ENCODE peak calls at places on chromosomes 4 and X, in five cellular contexts. H, L, M, G and S are unnamed samples. For H3K4me1, the result is how much of the 10 kb centered on the place peaks cover.

GRCh38 chr4:157035471-157035870 is 40.5 kb upstream of the GLRB start:
- DNase-seq in H (no peak), M (no peak), G (peak), L (no peak), S (no peak)

GRCh38 chrX:23786268-23786815 is 3.4 kb downstream of the SAT1 start:
- DNase-seq in G (peak), M (peak), H (no peak), L (peak), S (peak)

GRCh38 chr4:185682236-185682635 is 129.8 kb downstream of the SORBS2 start:
- DNase-seq in H (no peak), L (no peak), M (peak), G (peak), S (no peak)

GRCh38 chrX:111728096-111728495 is 47.1 kb downstream of the ALG13 start:
- DNase-seq in M (peak), G (no peak), H (no peak), L (no peak), S (no peak)

GRCh38 chrX:71990518-71990917 is 79.9 kb downstream of the NHSL2 start:
- DNase-seq in M (no peak), L (no peak), H (no peak), G (no peak), S (no peak)

GRCh38 chrX:56279869-56280268 is 47.7 kb downstream of the KLF8 start:
- DNase-seq in M (no peak), H (no peak), G (no peak), L (no peak), S (no peak)

GRCh38 chrX:100085851-100086250 is 324.2 kb downstream of the PCDH19 start:
- DNase-seq in L (no peak), M (peak), G (no peak), H (no peak), S (no peak)

GRCh38 chrX:14607446-14607845 is 78.1 kb downstream of the GLRA2 start:
- DNase-seq in H (no peak), M (no peak), G (no peak), L (no peak), S (no peak)

GRCh38 chrX:50469206-50469605 is 1.4 kb downstream of the DGKK start:
- DNase-seq in M (no peak), L (no peak), G (no peak), H (no peak), S (peak)

GRCh38 chrX:101657495-101657894 is 2.2 kb downstream of the ARMCX2 start:
- DNase-seq in H (no peak), M (no peak), L (no peak), G (no peak), S (no peak)

GRCh38 chr4:31283689-31284088 is 563.5 kb downstream of the PCDH7 start:
- DNase-seq in L (no peak), M (no peak), G (no peak), H (no peak), S (peak)

GRCh38 chr4:59818656-59819055 is 1381.5 kb upstream of the ADGRL3 start:
- DNase-seq in M (no peak), G (peak), H (no peak), L (no peak), S (no peak)

GRCh38 chrX:13689519-13690211 is 737 bp downstream of the RAB9A start:
- DNase-seq in L (no peak), M (peak), H (no peak), G (peak), S (no peak)

GRCh38 chr4:138114434-138114833 is 127.7 kb downstream of the SLC7A11 start:
- DNase-seq in H (no peak), L (no peak), M (peak), G (peak), S (no peak)

DNA sequence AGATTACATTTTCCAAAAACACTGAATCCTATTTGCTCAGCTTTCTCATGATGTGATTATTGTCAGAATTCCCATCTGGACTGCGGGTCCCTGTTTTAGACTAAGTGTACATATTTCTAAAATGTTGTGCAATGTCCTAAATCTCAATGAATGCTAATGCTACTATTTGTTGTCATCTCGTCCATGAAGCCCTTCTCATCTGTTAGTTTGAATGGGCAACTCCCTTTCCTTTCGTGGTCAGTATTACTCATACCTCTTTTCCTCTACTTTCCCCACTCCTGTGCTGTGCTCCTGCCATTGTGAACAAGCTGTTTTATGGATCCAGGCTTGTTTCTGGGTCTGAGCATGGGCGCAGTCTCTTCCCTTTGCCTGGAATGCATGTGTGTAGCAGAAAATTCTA is 91.0 kb downstream of the MID1 start:
- DNase-seq in G (no peak), L (no peak), H (no peak), M (peak), S (no peak)
- H3K4me1 ChIP-seq in G (under half), L (under half), H (under half), M (under half), S (under half)

DNA sequence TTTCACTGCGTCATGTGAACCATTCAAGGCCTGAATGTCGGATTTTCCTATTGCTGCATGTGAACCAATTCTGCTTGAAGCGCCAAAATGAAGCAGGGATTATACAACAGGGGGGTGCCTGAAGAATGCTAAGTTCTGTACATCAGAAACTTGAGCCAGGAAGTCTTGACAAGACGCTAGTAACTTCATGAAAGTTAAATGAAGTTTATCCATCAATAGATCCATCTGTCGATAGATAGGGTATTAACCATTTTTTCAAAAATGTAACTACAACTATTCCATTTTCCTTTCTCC is 590 bp upstream of the NAF1 start:
- DNase-seq in H (no peak), G (peak), M (peak), L (no peak), S (peak)
- TF ChIP-seq EZH2 in H (no peak), G (no peak), M (no peak), L (no peak), S (no peak)

DNA sequence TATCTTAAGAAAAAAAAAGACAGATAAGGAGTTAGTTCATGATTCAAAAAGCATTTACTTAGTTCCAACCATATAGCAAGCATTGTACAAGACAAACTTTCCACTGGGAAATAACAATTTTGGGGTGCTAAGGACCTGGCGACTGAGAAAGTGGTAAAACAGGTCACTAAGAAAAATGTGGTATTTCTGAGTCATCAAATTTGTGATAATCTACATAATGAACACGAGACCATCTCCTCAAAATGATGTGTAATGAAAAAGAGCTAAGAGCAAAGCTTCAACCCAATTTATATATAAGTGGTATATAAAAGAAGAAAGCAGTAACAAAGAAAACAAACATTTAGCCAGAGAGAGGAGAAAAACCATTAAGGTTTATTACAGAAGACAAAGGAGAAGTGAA is 72.3 kb downstream of the FBXW7 start:
- DNase-seq in M (no peak), G (no peak), H (no peak), L (no peak), S (no peak)
- H3K4me1 ChIP-seq in M (under half), G (under half), H (under half), L (under half), S (under half)

GRCh38 chrX:38857736-38858432 is 56.6 kb downstream of the MID1IP1 start:
- DNase-seq in L (no peak), G (no peak), M (no peak), H (no peak), S (no peak)
- TF ChIP-seq EZH2 in L (no peak), G (no peak), M (no peak), H (no peak), S (no peak)

GRCh38 chr4:37990731-37991130 is 30.5 kb downstream of the PTTG2 start:
- DNase-seq in M (no peak), L (no peak), H (no peak), G (no peak), S (no peak)
- H3K4me1 ChIP-seq in M (under half), L (under half), H (under half), G (under half), S (under half)

GRCh38 chr4:2059726-2060577 is 825 bp downstream of the NAT8L start:
- DNase-seq in L (peak), G (no peak), M (peak), H (no peak), S (peak)
- TF ChIP-seq EZH2 in L (no peak), G (peak), M (peak), H (no peak), S (peak)

DNA sequence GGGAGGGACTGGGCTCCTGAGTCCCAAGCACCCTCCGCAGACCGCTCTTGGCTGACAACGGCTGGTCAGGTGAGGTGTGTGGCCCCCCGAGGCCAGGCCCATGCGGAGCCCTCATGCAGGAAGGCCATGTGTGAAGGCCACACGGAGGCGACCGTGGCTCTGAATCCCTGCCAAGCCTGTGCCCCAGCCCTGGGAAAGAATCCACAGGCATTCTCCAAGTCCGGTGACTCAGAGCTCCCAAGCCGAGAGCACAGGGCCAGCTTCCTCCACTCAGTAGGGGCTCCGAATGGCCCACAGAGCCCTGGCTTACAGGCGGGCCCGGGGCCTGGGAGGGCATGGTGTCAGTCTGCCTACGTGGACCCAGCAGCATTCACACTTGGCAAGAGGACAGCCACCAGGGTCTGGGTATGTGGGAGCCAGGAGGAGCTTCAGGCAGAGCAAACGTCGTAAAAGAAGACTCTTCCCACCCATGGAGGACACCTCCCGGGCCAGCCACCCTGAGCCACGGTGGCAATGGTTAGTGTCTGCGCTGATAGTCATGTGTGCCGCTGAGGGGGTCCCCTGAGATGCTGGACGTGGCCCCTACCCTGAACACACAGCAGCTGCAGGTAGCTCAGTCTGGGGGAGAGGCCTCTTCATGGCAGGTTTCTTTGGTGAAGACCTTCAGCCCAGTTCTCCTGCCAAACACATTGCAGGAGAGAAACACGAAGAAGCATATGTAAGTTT is 105.7 kb downstream of the PSAPL1 start:
- DNase-seq in G (peak), H (no peak), M (peak), L (peak), S (peak)
- H3K4me1 ChIP-seq in G (under half), H (under half), M (under half), L (under half), S (under half)